ENCODE peak calls at places on chromosome 22, in ten cellular contexts. One of them, this sample, is unnamed. For H3K27me3 and H3K4me1, the result is how much of the 10 kb centered on the place peaks cover.

GRCh38 chr22:37848587-37849088 is 581 bp upstream of the EIF3L start:
- DNase-seq in Peyer's patch: no peak
- DNase-seq in GM23248: peak
- DNase-seq in fibroblast of lung: peak
- DNase-seq in mammary epithelial cell: peak
- DNase-seq in CD8-positive, alpha-beta T cell: peak
- DNase-seq in ovary: no peak
- DNase-seq in neuronal stem cell: no peak
- DNase-seq in neural progenitor cell: peak
- DNase-seq in PC-9: peak
- DNase-seq in this sample: no peak

GRCh38 chr22:46942816-46943783 is 180.7 kb downstream of the TBC1D22A start:
- DNase-seq in Peyer's patch: no peak
- DNase-seq in GM23248: no peak
- DNase-seq in fibroblast of lung: no peak
- DNase-seq in mammary epithelial cell: no peak
- DNase-seq in CD8-positive, alpha-beta T cell: no peak
- DNase-seq in ovary: no peak
- DNase-seq in neuronal stem cell: no peak
- DNase-seq in neural progenitor cell: no peak
- DNase-seq in PC-9: no peak
- DNase-seq in this sample: no peak

GRCh38 chr22:36363378-36363931 is 24.3 kb downstream of the MYH9 start:
- DNase-seq in Peyer's patch: no peak
- DNase-seq in GM23248: no peak
- DNase-seq in fibroblast of lung: no peak
- DNase-seq in mammary epithelial cell: no peak
- DNase-seq in CD8-positive, alpha-beta T cell: no peak
- DNase-seq in ovary: no peak
- DNase-seq in neuronal stem cell: no peak
- DNase-seq in neural progenitor cell: no peak
- DNase-seq in PC-9: no peak
- DNase-seq in this sample: peak

GRCh38 chr22:42330170-42330569 is 59.7 kb upstream of the TCF20 start:
- DNase-seq in Peyer's patch: no peak
- DNase-seq in GM23248: no peak
- DNase-seq in fibroblast of lung: no peak
- DNase-seq in mammary epithelial cell: no peak
- DNase-seq in CD8-positive, alpha-beta T cell: no peak
- DNase-seq in ovary: no peak
- DNase-seq in neuronal stem cell: no peak
- DNase-seq in neural progenitor cell: no peak
- DNase-seq in PC-9: no peak
- DNase-seq in this sample: no peak

GRCh38 chr22:18028817-18029527 is 4.6 kb upstream of the MICAL3 start:
- DNase-seq in Peyer's patch: no peak
- DNase-seq in GM23248: no peak
- DNase-seq in fibroblast of lung: no peak
- DNase-seq in mammary epithelial cell: peak
- DNase-seq in CD8-positive, alpha-beta T cell: no peak
- DNase-seq in ovary: no peak
- DNase-seq in neuronal stem cell: no peak
- DNase-seq in neural progenitor cell: no peak
- DNase-seq in PC-9: no peak
- DNase-seq in this sample: no peak

GRCh38 chr22:37248251-37248650 is 4.2 kb upstream of the RAC2 start:
- DNase-seq in Peyer's patch: no peak
- DNase-seq in GM23248: peak
- DNase-seq in fibroblast of lung: no peak
- DNase-seq in mammary epithelial cell: peak
- DNase-seq in CD8-positive, alpha-beta T cell: no peak
- DNase-seq in ovary: no peak
- DNase-seq in neuronal stem cell: no peak
- DNase-seq in neural progenitor cell: no peak
- DNase-seq in PC-9: no peak
- DNase-seq in this sample: no peak

GRCh38 chr22:45159652-45160462 is 3.9 kb upstream of the NUP50 start:
- DNase-seq in Peyer's patch: no peak
- DNase-seq in GM23248: peak
- DNase-seq in fibroblast of lung: no peak
- DNase-seq in mammary epithelial cell: no peak
- DNase-seq in CD8-positive, alpha-beta T cell: no peak
- DNase-seq in ovary: no peak
- DNase-seq in neuronal stem cell: no peak
- DNase-seq in neural progenitor cell: peak
- DNase-seq in PC-9: no peak
- DNase-seq in this sample: no peak

GRCh38 chr22:25016311-25016710 is 63.8 kb downstream of the KIAA1671 start:
- DNase-seq in Peyer's patch: no peak
- DNase-seq in GM23248: no peak
- DNase-seq in fibroblast of lung: no peak
- DNase-seq in mammary epithelial cell: no peak
- DNase-seq in CD8-positive, alpha-beta T cell: no peak
- DNase-seq in ovary: no peak
- DNase-seq in neuronal stem cell: no peak
- DNase-seq in neural progenitor cell: no peak
- DNase-seq in PC-9: no peak
- DNase-seq in this sample: no peak

GRCh38 chr22:44963832-44964721 is 45.7 kb downstream of the PHF21B start:
- DNase-seq in Peyer's patch: no peak
- DNase-seq in GM23248: no peak
- DNase-seq in fibroblast of lung: no peak
- DNase-seq in mammary epithelial cell: no peak
- DNase-seq in CD8-positive, alpha-beta T cell: no peak
- DNase-seq in ovary: no peak
- DNase-seq in neuronal stem cell: no peak
- DNase-seq in neural progenitor cell: peak
- DNase-seq in PC-9: no peak
- DNase-seq in this sample: no peak

GRCh38 chr22:27408068-27408467 is 393.5 kb downstream of the MN1 start:
- DNase-seq in Peyer's patch: no peak
- DNase-seq in GM23248: no peak
- DNase-seq in fibroblast of lung: no peak
- DNase-seq in mammary epithelial cell: no peak
- DNase-seq in CD8-positive, alpha-beta T cell: no peak
- DNase-seq in ovary: no peak
- DNase-seq in neuronal stem cell: no peak
- DNase-seq in neural progenitor cell: no peak
- DNase-seq in PC-9: no peak
- DNase-seq in this sample: no peak

GRCh38 chr22:31272522-31273446 is 19.5 kb downstream of the PIK3IP1 start:
- DNase-seq in Peyer's patch: peak
- DNase-seq in GM23248: peak
- DNase-seq in fibroblast of lung: peak
- DNase-seq in mammary epithelial cell: peak
- DNase-seq in CD8-positive, alpha-beta T cell: peak
- DNase-seq in ovary: peak
- DNase-seq in neuronal stem cell: peak
- DNase-seq in neural progenitor cell: peak
- DNase-seq in PC-9: peak
- DNase-seq in this sample: peak

GRCh38 chr22:22872722-22873708 is 14.6 kb upstream of the IGLL5 start:
- DNase-seq in Peyer's patch: no peak
- DNase-seq in GM23248: no peak
- DNase-seq in fibroblast of lung: no peak
- DNase-seq in mammary epithelial cell: no peak
- DNase-seq in CD8-positive, alpha-beta T cell: no peak
- DNase-seq in ovary: no peak
- DNase-seq in neuronal stem cell: no peak
- DNase-seq in neural progenitor cell: no peak
- DNase-seq in PC-9: no peak
- DNase-seq in this sample: no peak

GRCh38 chr22:28171135-28171534 is 252.1 kb upstream of the PITPNB start:
- DNase-seq in Peyer's patch: no peak
- DNase-seq in GM23248: no peak
- DNase-seq in fibroblast of lung: peak
- DNase-seq in mammary epithelial cell: no peak
- DNase-seq in CD8-positive, alpha-beta T cell: no peak
- DNase-seq in ovary: no peak
- DNase-seq in neuronal stem cell: no peak
- DNase-seq in neural progenitor cell: peak
- DNase-seq in PC-9: no peak
- DNase-seq in this sample: no peak

GRCh38 chr22:25510926-25511325 is 53.5 kb upstream of the GRK3 start:
- DNase-seq in Peyer's patch: no peak
- DNase-seq in GM23248: no peak
- DNase-seq in fibroblast of lung: no peak
- DNase-seq in mammary epithelial cell: no peak
- DNase-seq in CD8-positive, alpha-beta T cell: no peak
- DNase-seq in ovary: no peak
- DNase-seq in neuronal stem cell: no peak
- DNase-seq in neural progenitor cell: no peak
- DNase-seq in PC-9: no peak
- DNase-seq in this sample: peak

GRCh38 chr22:33274941-33275443 is 216.8 kb upstream of the SYN3 start:
- DNase-seq in Peyer's patch: no peak
- DNase-seq in GM23248: no peak
- DNase-seq in fibroblast of lung: no peak
- DNase-seq in mammary epithelial cell: no peak
- DNase-seq in CD8-positive, alpha-beta T cell: no peak
- DNase-seq in ovary: no peak
- DNase-seq in neuronal stem cell: no peak
- DNase-seq in neural progenitor cell: no peak
- DNase-seq in PC-9: no peak
- DNase-seq in this sample: no peak

DNA sequence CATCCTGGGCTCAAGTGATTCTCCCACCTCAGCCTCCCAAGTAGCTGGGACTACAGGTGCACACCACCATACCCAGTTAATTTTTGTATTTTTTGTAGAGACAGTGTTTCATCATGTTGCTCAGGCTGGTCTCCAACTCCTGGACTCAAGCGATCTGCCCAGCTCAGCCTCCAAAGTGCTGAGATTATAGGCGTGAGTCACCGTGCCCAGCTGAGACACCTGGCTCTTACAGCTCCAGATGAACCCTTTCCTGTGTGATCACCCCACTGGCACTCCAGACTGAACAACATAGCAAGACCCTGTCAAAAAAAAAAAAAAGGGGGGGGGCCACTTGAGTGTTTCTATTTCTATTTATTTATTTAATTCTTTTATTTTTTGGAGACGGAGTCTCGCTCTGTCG is 1.0 kb upstream of the ADSL start:
- DNase-seq in Peyer's patch: no peak
- DNase-seq in GM23248: peak
- DNase-seq in fibroblast of lung: no peak
- DNase-seq in mammary epithelial cell: peak
- DNase-seq in CD8-positive, alpha-beta T cell: peak
- DNase-seq in ovary: no peak
- DNase-seq in neuronal stem cell: no peak
- DNase-seq in neural progenitor cell: no peak
- DNase-seq in PC-9: peak
- DNase-seq in this sample: no peak
- H3K4me3 ChIP-seq in Peyer's patch: peak
- H3K4me3 ChIP-seq in GM23248: peak
- H3K4me3 ChIP-seq in fibroblast of lung: peak
- H3K4me3 ChIP-seq in mammary epithelial cell: peak
- H3K4me3 ChIP-seq in CD8-positive, alpha-beta T cell: no peak
- H3K4me3 ChIP-seq in ovary: no peak
- H3K4me3 ChIP-seq in neuronal stem cell: peak
- H3K4me3 ChIP-seq in neural progenitor cell: peak
- H3K4me3 ChIP-seq in PC-9: peak
- H3K4me3 ChIP-seq in this sample: peak

DNA sequence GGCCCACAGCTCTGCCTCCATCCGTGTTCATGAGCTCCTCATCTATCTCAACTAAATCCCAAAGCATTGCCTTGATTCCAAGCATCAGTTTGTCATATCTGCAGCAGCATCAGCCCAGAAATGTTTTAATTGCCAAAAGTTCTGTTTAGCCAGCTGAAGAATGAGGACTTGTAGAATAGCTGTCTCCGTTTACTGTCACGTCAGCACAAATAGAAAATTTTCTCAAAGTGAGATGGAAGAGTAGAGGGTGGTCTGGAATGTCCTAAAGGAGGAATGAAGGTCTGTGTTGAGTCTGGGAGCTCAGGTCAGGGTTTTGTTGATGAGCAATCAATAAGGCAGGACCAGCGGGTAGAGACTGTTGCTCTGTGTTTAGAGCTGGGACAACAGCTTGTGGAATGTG is 134.9 kb upstream of the ISX start:
- DNase-seq in Peyer's patch: no peak
- DNase-seq in GM23248: no peak
- DNase-seq in fibroblast of lung: no peak
- DNase-seq in mammary epithelial cell: no peak
- DNase-seq in CD8-positive, alpha-beta T cell: no peak
- DNase-seq in ovary: no peak
- DNase-seq in neuronal stem cell: no peak
- DNase-seq in neural progenitor cell: no peak
- DNase-seq in PC-9: no peak
- DNase-seq in this sample: no peak
- H3K27me3 ChIP-seq in Peyer's patch: under half
- H3K27me3 ChIP-seq in GM23248: under half
- H3K27me3 ChIP-seq in fibroblast of lung: under half
- H3K27me3 ChIP-seq in mammary epithelial cell: under half
- H3K27me3 ChIP-seq in CD8-positive, alpha-beta T cell: under half
- H3K27me3 ChIP-seq in ovary: under half
- H3K27me3 ChIP-seq in neuronal stem cell: under half
- H3K27me3 ChIP-seq in neural progenitor cell: under half
- H3K27me3 ChIP-seq in PC-9: half or more
- H3K27me3 ChIP-seq in this sample: under half

DNA sequence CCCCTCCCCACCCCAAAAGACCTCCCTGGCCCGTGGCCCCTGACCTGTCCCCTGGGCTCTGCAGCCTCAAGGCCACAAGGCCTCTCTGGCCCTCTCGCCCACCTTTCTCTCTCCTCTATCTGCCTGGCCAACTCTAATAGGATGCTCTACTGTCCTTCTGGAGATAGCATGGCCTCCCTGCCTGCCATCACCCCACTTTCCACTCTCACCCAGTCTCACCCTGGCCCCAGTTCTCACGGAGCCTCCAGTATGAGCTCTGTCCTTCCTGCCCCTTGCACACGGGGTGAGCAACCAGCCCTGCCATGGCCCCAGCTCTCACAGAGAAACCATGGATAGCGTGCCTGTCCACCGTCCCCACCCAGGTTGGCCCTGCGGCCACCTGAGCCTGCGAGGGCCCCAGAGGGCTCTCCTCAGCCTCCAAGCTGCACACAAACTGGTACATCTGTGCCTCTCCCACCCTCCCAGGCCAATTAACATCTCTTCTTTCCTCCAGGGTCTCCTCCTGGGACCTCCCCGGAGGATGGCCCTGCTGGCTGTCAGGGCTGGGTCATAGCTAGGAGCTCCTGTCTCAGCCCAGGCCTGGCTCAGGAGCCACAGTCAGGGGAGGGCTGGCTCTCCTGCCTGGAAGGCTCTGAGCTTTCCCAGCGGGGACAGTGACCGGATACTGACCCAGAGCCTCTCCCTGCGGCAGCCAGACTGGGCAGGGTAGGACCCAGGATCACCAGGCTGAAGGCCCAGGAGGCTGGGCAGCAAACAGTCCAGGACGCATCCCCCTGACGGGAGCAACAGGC is 22.3 kb downstream of the RTN4R start:
- DNase-seq in Peyer's patch: no peak
- DNase-seq in GM23248: no peak
- DNase-seq in fibroblast of lung: no peak
- DNase-seq in mammary epithelial cell: no peak
- DNase-seq in CD8-positive, alpha-beta T cell: no peak
- DNase-seq in ovary: no peak
- DNase-seq in neuronal stem cell: no peak
- DNase-seq in neural progenitor cell: peak
- DNase-seq in PC-9: no peak
- DNase-seq in this sample: no peak
- H3K4me1 ChIP-seq in Peyer's patch: under half
- H3K4me1 ChIP-seq in GM23248: under half
- H3K4me1 ChIP-seq in fibroblast of lung: under half
- H3K4me1 ChIP-seq in mammary epithelial cell: under half
- H3K4me1 ChIP-seq in CD8-positive, alpha-beta T cell: half or more
- H3K4me1 ChIP-seq in ovary: under half
- H3K4me1 ChIP-seq in neuronal stem cell: under half
- H3K4me1 ChIP-seq in neural progenitor cell: under half
- H3K4me1 ChIP-seq in PC-9: under half
- H3K4me1 ChIP-seq in this sample: under half

GRCh38 chr22:50486561-50487289 is at the start of gene MIOX:
- DNase-seq in Peyer's patch: no peak
- DNase-seq in GM23248: peak
- DNase-seq in fibroblast of lung: no peak
- DNase-seq in mammary epithelial cell: no peak
- DNase-seq in CD8-positive, alpha-beta T cell: no peak
- DNase-seq in ovary: peak
- DNase-seq in neuronal stem cell: no peak
- DNase-seq in neural progenitor cell: no peak
- DNase-seq in PC-9: no peak
- DNase-seq in this sample: no peak
- H3K4me3 ChIP-seq in Peyer's patch: no peak
- H3K4me3 ChIP-seq in GM23248: no peak
- H3K4me3 ChIP-seq in fibroblast of lung: no peak
- H3K4me3 ChIP-seq in mammary epithelial cell: no peak
- H3K4me3 ChIP-seq in CD8-positive, alpha-beta T cell: no peak
- H3K4me3 ChIP-seq in ovary: no peak
- H3K4me3 ChIP-seq in neuronal stem cell: no peak
- H3K4me3 ChIP-seq in neural progenitor cell: no peak
- H3K4me3 ChIP-seq in PC-9: no peak
- H3K4me3 ChIP-seq in this sample: no peak